ENCODE peak calls at places on chromosomes 12 and 14, in ten cellular contexts. P is cardiac muscle cell, H is A549, N is epithelial cell of proximal tubule, D is psoas muscle, R is astrocyte of the spinal cord, W is A673, L is stomach, B is fibroblast of lung, Y is breast epithelium. I is an unnamed sample.
A peak's percentile ranks its signal among the peaks of the same experiment; 100 is the strongest.

GRCh38 chr14:24595046-24595808 is 14.3 kb downstream of the GZMH start:
- DNase-seq in W (no peak), P (no peak), H (peak; percentile 9), B (no peak), Y (no peak), L (no peak), D (no peak), N (no peak), R (no peak), I (no peak)

GRCh38 chr14:52801014-52801708 is 9.8 kb upstream of the GNPNAT1 start:
- DNase-seq in Y (no peak), R (peak; percentile 85), P (peak; percentile 58), L (no peak), W (no peak), N (no peak), B (peak; percentile 93), H (peak; percentile 43), D (peak; percentile 21), I (peak; percentile 81)

GRCh38 chr12:26226629-26227375 is 31.4 kb downstream of the SSPN start:
- DNase-seq in R (peak; percentile 31), B (peak; percentile 64), N (no peak), H (no peak), D (peak; percentile 27), P (peak; percentile 33), L (peak; percentile 30), Y (peak; percentile 41), W (no peak), I (no peak)

GRCh38 chr12:14281539-14281938 is 83.9 kb upstream of the ATF7IP start:
- DNase-seq in B (no peak), N (no peak), R (no peak), P (no peak), L (no peak), H (no peak), Y (no peak), W (no peak), D (no peak), I (no peak)

GRCh38 chr12:26971963-26972362 is 33.7 kb downstream of the FGFR1OP2 start:
- DNase-seq in D (no peak), R (no peak), W (no peak), B (no peak), P (no peak), L (no peak), Y (no peak), N (no peak), H (no peak), I (no peak)

GRCh38 chr14:66330916-66331315 is 155.3 kb upstream of the CCDC196 start:
- DNase-seq in W (no peak), R (no peak), D (no peak), Y (no peak), B (peak; percentile 74), L (no peak), H (no peak), N (no peak), P (peak; percentile 10), I (peak; percentile 37)

GRCh38 chr12:55694651-55695050 is 13.1 kb downstream of the ITGA7 start:
- DNase-seq in D (no peak), R (no peak), W (no peak), P (no peak), B (no peak), Y (no peak), H (no peak), L (no peak), N (no peak), I (no peak)

GRCh38 chr12:127194176-127194575 is 1072.8 kb upstream of the TMEM132C start:
- DNase-seq in B (peak; percentile 61), W (no peak), P (no peak), R (peak; percentile 1), D (no peak), Y (no peak), L (no peak), N (peak; percentile 39), H (no peak), I (no peak)

GRCh38 chr12:64780531-64781373 is 21.5 kb upstream of the GNS start:
- DNase-seq in D (peak; percentile 44), R (no peak), L (peak; percentile 87), N (no peak), P (no peak), H (peak; percentile 33), B (peak; percentile 4), W (peak; percentile 29), Y (peak; percentile 39), I (no peak)

GRCh38 chr12:6632026-6632978 is 3.5 kb downstream of the LPAR5 start:
- DNase-seq in H (no peak), P (no peak), B (no peak), W (peak; percentile 54), R (no peak), D (no peak), L (no peak), Y (no peak), N (no peak), I (no peak)

DNA sequence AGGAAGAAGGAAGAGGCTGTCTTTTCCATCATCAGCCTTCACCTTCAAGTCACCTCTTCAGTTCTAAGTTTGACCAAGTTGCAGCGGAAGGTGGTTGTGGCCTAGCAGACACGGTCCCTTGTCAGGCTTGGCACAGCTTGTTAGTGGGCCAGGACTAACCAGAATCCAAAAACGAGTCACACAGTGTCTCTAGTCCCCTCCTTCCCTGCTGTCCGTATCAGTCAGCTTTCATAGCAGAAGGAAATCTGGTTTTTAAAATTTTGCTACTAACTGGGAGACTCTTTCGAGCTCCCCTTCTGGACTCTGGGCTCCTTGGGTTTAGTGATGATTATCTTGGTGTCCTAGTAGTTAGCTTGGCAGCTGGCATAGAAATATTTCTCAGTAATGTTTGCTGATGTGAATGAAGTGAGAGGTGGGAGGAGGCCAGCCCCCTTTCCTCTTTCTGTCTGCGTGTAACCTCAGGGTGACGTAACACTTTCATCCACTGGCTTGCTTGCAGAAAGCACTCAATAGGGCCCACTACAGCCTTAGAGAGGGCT is 3.8 kb downstream of the ETV6 start:
- DNase-seq in H (no peak), L (no peak), D (no peak), Y (no peak), P (peak; percentile 54), B (peak; percentile 65), R (no peak), N (no peak), W (no peak), I (no peak)
- H3K4me3 ChIP-seq in H (no peak overlapping the region), L (peak overlapping the region; percentile 89), D (peak overlapping the region; percentile 89), Y (peak overlapping the region; percentile 86), P (no peak overlapping the region), B (peak overlapping the region; percentile 87), R (no peak overlapping the region), N (peak overlapping the region; percentile 92), W (peak overlapping the region; percentile 80), I (peak overlapping the region; percentile 22)

DNA sequence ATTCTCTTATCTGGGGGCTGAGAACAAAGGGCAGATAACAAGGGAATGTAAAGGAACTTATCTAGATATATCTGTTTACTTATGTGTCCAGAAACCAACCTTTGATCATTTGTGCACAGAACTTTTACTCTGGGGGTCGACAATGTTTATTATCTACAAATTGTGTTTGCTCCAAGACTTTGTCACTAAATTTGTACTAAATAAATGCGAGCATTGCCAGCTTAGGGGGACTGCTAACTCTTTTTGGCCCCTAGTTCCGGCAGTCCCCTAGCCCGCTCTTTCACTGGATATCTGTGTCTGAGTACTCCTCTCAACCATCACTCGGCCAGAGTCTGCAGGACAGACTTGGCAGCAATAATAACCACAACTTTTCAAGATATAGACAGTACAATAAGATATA is 88.2 kb downstream of the FSCB start:
- DNase-seq in N (no peak), W (no peak), L (no peak), R (no peak), P (peak; percentile 18), H (no peak), B (no peak), D (no peak), Y (no peak), I (peak; percentile 15)
- TF ChIP-seq CTCF in N (no peak), W (no peak), L (no peak), R (no peak), P (no peak), H (no peak), B (no peak), D (no peak), Y (no peak), I (no peak)

DNA sequence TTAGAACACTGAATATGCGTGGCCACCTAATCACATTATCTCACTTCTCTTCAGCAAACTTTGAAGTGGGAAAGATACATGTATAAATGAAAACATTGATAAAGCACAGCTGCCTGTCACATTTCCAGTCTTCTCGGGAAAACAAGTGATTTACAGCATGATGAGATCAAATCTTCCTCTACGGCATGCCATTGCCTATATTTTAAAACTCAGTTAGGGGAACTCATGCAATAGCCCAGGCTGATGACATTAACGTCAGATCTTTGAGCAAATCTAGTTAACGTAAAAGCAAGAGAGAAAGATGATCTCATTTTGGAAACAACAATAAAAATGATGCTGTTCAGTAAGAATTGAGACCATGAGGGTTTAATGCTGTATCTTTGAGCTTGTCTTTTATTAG is 373.4 kb upstream of the DCN start:
- DNase-seq in B (no peak), L (no peak), P (no peak), N (no peak), Y (no peak), D (no peak), H (no peak), W (no peak), R (no peak), I (no peak)
- H3K4me3 ChIP-seq in B (no peak overlapping the region), L (no peak overlapping the region), P (no peak overlapping the region), N (no peak overlapping the region), Y (no peak overlapping the region), D (no peak overlapping the region), H (no peak overlapping the region), W (no peak overlapping the region), R (no peak overlapping the region), I (no peak overlapping the region)

GRCh38 chr12:94748726-94749421 is 98.5 kb upstream of the TMCC3 start:
- DNase-seq in Y (no peak), H (no peak), N (no peak), W (no peak), L (no peak), R (no peak), B (no peak), D (no peak), P (no peak), I (no peak)

GRCh38 chr12:94749890-94750289 is 99.5 kb upstream of the TMCC3 start:
- DNase-seq in D (no peak), L (no peak), H (no peak), W (no peak), Y (no peak), P (no peak), N (no peak), R (no peak), B (no peak), I (no peak)

GRCh38 chr12:94743174-94743573 is 92.8 kb upstream of the TMCC3 start:
- DNase-seq in P (no peak), H (no peak), N (no peak), L (no peak), W (no peak), D (no peak), R (no peak), Y (no peak), B (no peak), I (no peak)

GRCh38 chr12:94740601-94741362 is 90.4 kb upstream of the TMCC3 start:
- DNase-seq in W (no peak), H (no peak), D (no peak), P (no peak), L (no peak), R (no peak), Y (no peak), B (no peak), N (no peak), I (no peak)

DNA sequence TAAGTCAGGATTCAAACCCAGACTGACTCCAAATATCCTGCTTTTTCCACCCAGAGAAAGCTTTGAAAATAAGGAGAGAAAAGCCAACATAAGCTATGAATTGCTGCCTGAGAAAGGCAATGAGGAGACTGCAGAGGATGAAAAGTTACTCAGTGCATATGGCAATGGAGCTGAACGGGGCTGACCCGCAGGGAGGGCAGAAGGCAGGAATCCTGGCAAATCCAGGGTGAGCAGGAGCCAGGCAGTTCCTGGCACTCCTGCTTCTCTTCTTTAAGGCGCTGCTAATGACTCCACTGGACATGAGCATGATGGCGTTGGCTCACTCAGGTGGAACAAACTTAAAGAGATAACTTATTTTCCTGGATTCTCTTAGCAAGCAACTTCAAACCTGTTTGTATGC is 95.2 kb upstream of the TMCC3 start:
- DNase-seq in W (no peak), L (no peak), D (no peak), R (no peak), H (no peak), B (no peak), N (no peak), Y (no peak), P (no peak), I (no peak)
- TF ChIP-seq CTCF in W (no peak), L (no peak), D (no peak), R (no peak), H (no peak), B (no peak), N (no peak), Y (no peak), P (no peak), I (no peak)

I was measured in fibroblast of the aortic adventitia.